ENCODE peak calls at places on chromosome 1, in five cellular contexts. M is A549; C is spleen; Z is activated CD8-positive, alpha-beta memory T cell treated with anti-CD3 and anti-CD28 coated beads, Interleukin-2, amount 50 U/mL, for 48 hours; K is right cardiac atrium. T is an unnamed sample.

GRCh38 chr1:197180252-197180878 is 33.9 kb upstream of the ASPM start:
- DNase-seq in Z (no peak), C (no peak), M (peak), K (no peak), T (no peak)

GRCh38 chr1:143691400-143691891 is 280.3 kb downstream of the FAM72C start:
- DNase-seq in M (peak), K (no peak), Z (no peak), C (no peak), T (no peak)

GRCh38 chr1:82152356-82153281 is 351.9 kb downstream of the ADGRL2 start:
- DNase-seq in C (no peak), Z (no peak), K (no peak), M (no peak), T (no peak)

GRCh38 chr1:184975208-184975875 is 1.0 kb upstream of the NIBAN1 start:
- DNase-seq in Z (no peak), C (no peak), M (no peak), K (no peak), T (no peak)

GRCh38 chr1:203304391-203304918 is 864 bp upstream of the BTG2 start:
- DNase-seq in M (no peak), C (no peak), K (peak), Z (no peak), T (no peak)

GRCh38 chr1:205810448-205811157 is 2.4 kb downstream of the SLC41A1 start:
- DNase-seq in C (no peak), M (peak), K (no peak), Z (no peak), T (no peak)

GRCh38 chr1:105865546-105865945 is 1190.9 kb upstream of the PRMT6 start:
- DNase-seq in K (no peak), M (no peak), C (no peak), Z (no peak), T (no peak)

GRCh38 chr1:4778056-4778455 is 123.6 kb downstream of the AJAP1 start:
- DNase-seq in Z (no peak), C (no peak), K (no peak), M (peak), T (no peak)

GRCh38 chr1:15760520-15761211 is 2.1 kb downstream of the FBLIM1 start:
- DNase-seq in K (peak), Z (no peak), C (no peak), M (no peak), T (no peak)

GRCh38 chr1:24149854-24150227 is 6.9 kb upstream of the IL22RA1 start:
- DNase-seq in K (peak), Z (peak), C (no peak), M (peak), T (no peak)

GRCh38 chr1:214281902-214282695 is 1.1 kb downstream of the SMYD2 start:
- DNase-seq in M (peak), Z (no peak), K (no peak), C (no peak), T (no peak)

GRCh38 chr1:93908394-93909145 is 660 bp downstream of the GCLM start:
- DNase-seq in M (peak), C (peak), Z (peak), K (peak), T (peak)

GRCh38 chr1:33167650-33168447 is 14.0 kb downstream of the TRIM62 start:
- DNase-seq in M (no peak), K (no peak), Z (no peak), C (peak), T (no peak)

GRCh38 chr1:162391790-162392563 is 10.4 kb downstream of the C1orf226 start:
- DNase-seq in M (peak), C (no peak), Z (no peak), K (no peak), T (no peak)

GRCh38 chr1:36211841-36212240 is 12.4 kb upstream of the THRAP3 start:
- DNase-seq in C (no peak), Z (no peak), K (no peak), M (no peak), T (no peak)

GRCh38 chr1:117735045-117735992 is 129.5 kb downstream of the TENT5C start:
- DNase-seq in Z (no peak), M (no peak), K (no peak), C (peak), T (no peak)

GRCh38 chr1:8118031-8118451 is 91.9 kb upstream of the ERRFI1 start:
- DNase-seq in K (peak), M (no peak), C (no peak), Z (no peak), T (no peak)

GRCh38 chr1:19863804-19864203 is 18.4 kb upstream of the OTUD3 start:
- DNase-seq in M (no peak), K (no peak), C (no peak), Z (no peak), T (no peak)